ENCODE peak calls at places on chromosomes 6 and 20, in seven cellular contexts. Z is HT1080; E is NT2/D1; S is activated CD8-positive, alpha-beta memory T cell treated with anti-CD3 and anti-CD28 coated beads for 4 hours; H is GM12865; A is adrenal gland; Y is T-cell. Q is an unnamed sample.

GRCh38 chr6:41428995-41429417 is 93.6 kb downstream of the NCR2 start:
- DNase-seq in A (no peak), E (no peak), S (no peak), Y (no peak), H (no peak), Z (peak), Q (peak)

GRCh38 chr6:155174576-155175174 is 89.1 kb upstream of the CLDN20 start:
- DNase-seq in E (peak), Y (peak), Z (peak), A (peak), H (peak), S (no peak), Q (no peak)

GRCh38 chr20:4375881-4376280 is 345.8 kb upstream of the PRND start:
- DNase-seq in H (no peak), Y (no peak), A (no peak), S (no peak), E (no peak), Z (peak), Q (no peak)

GRCh38 chr20:16898433-16898832 is 150.3 kb downstream of the OTOR start:
- DNase-seq in E (no peak), S (no peak), Y (no peak), A (no peak), H (no peak), Z (no peak), Q (no peak)

GRCh38 chr20:16476032-16476431 is 97.2 kb downstream of the KIF16B start:
- DNase-seq in E (peak), Z (peak), A (no peak), H (peak), S (no peak), Y (no peak), Q (no peak)

GRCh38 chr6:169250660-169251059 is 3.0 kb downstream of the THBS2 start:
- DNase-seq in S (no peak), H (no peak), E (no peak), Z (peak), A (no peak), Y (no peak), Q (peak)

GRCh38 chr6:27591660-27592059 is 118.8 kb upstream of the ZNF184 start:
- DNase-seq in S (no peak), H (peak), Z (peak), E (no peak), Y (no peak), A (no peak), Q (no peak)

GRCh38 chr20:64026-64603 is 23.4 kb upstream of the DEFB125 start:
- DNase-seq in S (no peak), H (no peak), Z (no peak), A (no peak), Y (no peak), E (no peak), Q (no peak)

GRCh38 chr6:16625319-16626240 is 135.7 kb downstream of the ATXN1 start:
- DNase-seq in H (no peak), S (no peak), A (no peak), Z (no peak), E (no peak), Y (no peak), Q (no peak)

GRCh38 chr6:111183702-111184517 is 96.6 kb downstream of the SLC16A10 start:
- DNase-seq in A (no peak), S (no peak), H (peak), E (no peak), Y (no peak), Z (no peak), Q (no peak)

GRCh38 chr6:128057541-128058335 is 156.9 kb upstream of the THEMIS start:
- DNase-seq in Z (peak), A (no peak), Y (no peak), S (no peak), E (no peak), H (no peak), Q (no peak)

GRCh38 chr20:6792789-6793188 is 25.3 kb downstream of the BMP2 start:
- DNase-seq in H (no peak), S (no peak), A (no peak), E (no peak), Z (no peak), Y (no peak), Q (no peak)

GRCh38 chr6:85670573-85670972 is 27.9 kb upstream of the SYNCRIP start:
- DNase-seq in Y (no peak), A (no peak), E (no peak), H (no peak), Z (peak), S (no peak), Q (no peak)

GRCh38 chr6:141955621-141956020 is 177.1 kb upstream of the GJE1 start:
- DNase-seq in H (no peak), Z (no peak), S (no peak), E (no peak), Y (no peak), A (no peak), Q (no peak)

Q was measured in posterior vena cava.